ENCODE peak calls at places on chromosomes 16 and 17, in seven cellular contexts. E is uterus, R is thyroid gland, I is neural progenitor cell, G is retinal pigment epithelial cell, Z is fibroblast of lung, W is cardiac fibroblast. K is an unnamed sample.

GRCh38 chr16:29974291-29975133 is 844 bp downstream of the TAOK2 start:
- DNase-seq in E (peak), R (peak), I (peak), G (no peak), Z (peak), W (peak), K (no peak)

GRCh38 chr17:19708431-19709175 is 7.8 kb downstream of the SLC47A2 start:
- DNase-seq in E (no peak), R (no peak), I (no peak), G (no peak), Z (no peak), W (no peak), K (no peak)

GRCh38 chr17:67058036-67058435 is 13.7 kb downstream of the CACNG1 start:
- DNase-seq in E (no peak), R (no peak), I (no peak), G (no peak), Z (no peak), W (no peak), K (no peak)

GRCh38 chr16:23187341-23187740 is 4.8 kb downstream of the SCNN1G start:
- DNase-seq in E (no peak), R (no peak), I (no peak), G (no peak), Z (no peak), W (no peak), K (no peak)

GRCh38 chr17:77332981-77333685 is 192.4 kb downstream of the SEC14L1 start:
- DNase-seq in E (no peak), R (peak), I (no peak), G (no peak), Z (peak), W (peak), K (peak)

GRCh38 chr17:1490643-1491405 is 1.7 kb downstream of the MYO1C start:
- DNase-seq in E (peak), R (peak), I (peak), G (no peak), Z (peak), W (peak), K (peak)

GRCh38 chr16:52549011-52549692 is 2.2 kb upstream of the TOX3 start:
- DNase-seq in E (no peak), R (no peak), I (peak), G (no peak), Z (no peak), W (peak), K (peak)

GRCh38 chr17:32015245-32016013 is 8.2 kb downstream of the LRRC37B start:
- DNase-seq in E (no peak), R (no peak), I (no peak), G (no peak), Z (peak), W (peak), K (peak)

GRCh38 chr17:34958438-34958837 is 2.8 kb downstream of the CCT6B start:
- DNase-seq in E (no peak), R (no peak), I (no peak), G (no peak), Z (no peak), W (no peak), K (no peak)

GRCh38 chr17:34961093-34961911 is at the start of the genes CCT6B and ZNF830:
- DNase-seq in E (peak), R (peak), I (peak), G (peak), Z (peak), W (peak), K (peak)
- TF ChIP-seq CTCF in E (peak), R (no peak), I (no peak), G (no peak), Z (no peak), W (no peak), K (no peak)

GRCh38 chr16:48608871-48609452 is 1.0 kb downstream of the N4BP1 start:
- DNase-seq in E (peak), R (no peak), I (no peak), G (no peak), Z (peak), W (no peak), K (no peak)
- H3K4me3 ChIP-seq in E (peak), R (peak), I (peak), G (peak), Z (peak), W (peak), K (peak)

GRCh38 chr16:8867483-8868271 is 1.1 kb downstream of the CARHSP1 start:
- DNase-seq in E (peak), R (peak), I (peak), G (no peak), Z (no peak), W (no peak), K (peak)

GRCh38 chr16:8872071-8872470 is 3.3 kb upstream of the CARHSP1 start:
- DNase-seq in E (no peak), R (no peak), I (no peak), G (no peak), Z (no peak), W (no peak), K (no peak)

GRCh38 chr16:8866884-8867482 is 1.8 kb downstream of the CARHSP1 start:
- DNase-seq in E (peak), R (no peak), I (peak), G (no peak), Z (no peak), W (no peak), K (peak)

GRCh38 chr16:8868272-8869211 is at the start of gene CARHSP1:
- DNase-seq in E (peak), R (peak), I (peak), G (peak), Z (peak), W (peak), K (peak)

DNA sequence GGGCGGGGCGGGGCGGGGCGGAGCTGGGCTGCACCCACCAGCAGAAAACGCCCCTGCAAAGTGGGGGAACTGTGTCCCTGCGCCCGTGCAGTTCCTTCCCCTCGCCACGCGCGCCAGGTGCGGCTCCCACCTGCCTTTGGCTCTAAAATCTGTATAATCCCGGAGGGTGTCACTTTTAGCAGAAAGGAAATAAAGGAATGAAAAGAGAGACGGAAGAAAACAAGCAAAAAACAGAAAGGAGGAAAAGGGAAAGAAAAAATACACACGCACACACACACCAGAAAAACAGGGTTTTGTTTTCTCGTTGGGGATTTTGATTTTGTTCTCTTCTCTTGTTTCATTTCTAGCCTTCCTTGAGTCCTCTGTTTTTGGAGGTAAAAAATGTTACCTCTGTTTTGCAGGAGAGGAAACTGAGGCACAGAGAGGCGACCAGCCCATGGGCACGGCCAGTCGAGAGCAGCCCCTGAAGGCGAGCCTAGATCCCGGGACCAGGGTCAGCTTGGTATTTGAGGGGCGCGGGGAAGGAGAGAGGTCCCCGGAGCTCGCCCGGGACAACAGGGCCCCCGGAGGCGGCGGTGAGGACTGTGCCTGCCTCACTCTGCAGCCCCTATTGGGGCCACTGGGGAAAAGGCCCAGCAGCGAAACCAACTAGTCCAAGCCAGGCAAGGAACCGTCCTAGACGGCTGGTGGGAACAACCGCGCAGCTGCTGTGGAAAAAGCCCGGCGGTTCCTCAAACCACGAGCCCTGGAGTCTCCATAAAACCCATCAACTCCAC is 594 bp upstream of the CARHSP1 start:
- DNase-seq in E (no peak), R (no peak), I (peak), G (no peak), Z (no peak), W (no peak), K (no peak)
- TF ChIP-seq CTCF in E (peak), R (peak), I (no peak), G (peak), Z (no peak), W (no peak), K (no peak)

DNA sequence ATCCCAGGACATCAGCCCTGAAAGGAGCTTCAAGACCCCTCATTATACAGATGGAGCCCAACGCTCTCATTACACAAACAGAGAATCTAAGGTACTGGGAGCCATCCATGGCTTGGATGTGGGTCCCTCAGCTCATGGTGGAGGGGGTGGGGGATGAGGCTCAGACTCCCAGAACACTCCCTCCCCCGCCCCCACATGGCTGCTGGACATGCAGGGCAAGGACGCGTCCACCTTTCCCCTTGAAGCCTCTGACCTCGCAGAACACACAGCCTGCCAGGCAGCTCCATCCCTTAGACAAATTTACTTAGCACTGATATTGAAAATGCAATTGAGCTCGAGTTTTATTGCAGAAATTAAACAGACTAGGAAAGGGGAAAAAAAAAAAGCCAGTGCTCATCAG is 203.9 kb downstream of the ZNF423 start:
- DNase-seq in E (peak), R (no peak), I (no peak), G (no peak), Z (no peak), W (no peak), K (peak)
- H3K4me3 ChIP-seq in E (peak), R (no peak), I (no peak), G (no peak), Z (no peak), W (no peak), K (no peak)

DNA sequence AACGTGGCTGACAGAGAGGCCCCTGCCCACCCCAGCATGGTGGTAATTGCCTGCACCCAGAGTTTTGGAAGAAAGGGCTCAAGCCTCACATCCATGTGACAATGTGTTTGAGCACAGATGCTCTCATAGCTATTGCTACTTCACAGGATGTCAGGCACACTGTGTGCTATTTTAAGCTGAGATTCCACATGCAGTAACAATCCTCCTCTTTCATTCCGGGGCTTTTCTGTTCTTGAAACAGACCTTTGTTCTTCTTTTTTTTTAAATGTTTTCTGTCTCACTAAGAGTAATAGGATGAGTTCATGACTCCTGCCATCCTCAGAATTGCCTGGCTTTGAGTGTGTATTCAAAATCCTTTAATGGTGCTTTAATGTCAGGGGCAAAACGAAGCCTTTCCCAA is 198.9 kb downstream of the ABCC12 start:
- DNase-seq in E (no peak), R (no peak), I (no peak), G (no peak), Z (no peak), W (no peak), K (no peak)
- TF ChIP-seq CTCF in E (no peak), R (no peak), I (no peak), G (no peak), Z (no peak), W (no peak), K (no peak)

DNA sequence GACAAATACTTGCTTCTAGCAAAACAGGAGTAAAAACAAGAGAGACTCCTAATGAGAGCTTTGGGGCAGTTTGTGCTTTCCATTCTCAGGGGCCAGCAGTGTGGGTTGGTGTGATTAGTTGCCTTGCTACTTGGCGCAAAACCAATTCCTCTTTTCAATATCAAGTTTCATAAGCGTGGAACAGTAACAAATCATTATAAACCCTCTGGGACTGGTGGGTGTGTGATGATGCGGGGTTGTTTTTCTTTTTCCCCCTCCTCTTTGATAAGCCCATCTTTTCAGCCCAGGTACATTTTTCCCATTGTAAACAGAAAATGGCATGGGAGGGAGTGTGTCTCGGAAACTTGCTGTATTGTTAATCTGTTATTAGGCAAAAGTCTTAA is 166.5 kb downstream of the CCDC182 start:
- DNase-seq in E (no peak), R (no peak), I (no peak), G (peak), Z (peak), W (no peak), K (no peak)
- H3K4me3 ChIP-seq in E (no peak), R (no peak), I (peak), G (peak), Z (no peak), W (no peak), K (peak)

DNA sequence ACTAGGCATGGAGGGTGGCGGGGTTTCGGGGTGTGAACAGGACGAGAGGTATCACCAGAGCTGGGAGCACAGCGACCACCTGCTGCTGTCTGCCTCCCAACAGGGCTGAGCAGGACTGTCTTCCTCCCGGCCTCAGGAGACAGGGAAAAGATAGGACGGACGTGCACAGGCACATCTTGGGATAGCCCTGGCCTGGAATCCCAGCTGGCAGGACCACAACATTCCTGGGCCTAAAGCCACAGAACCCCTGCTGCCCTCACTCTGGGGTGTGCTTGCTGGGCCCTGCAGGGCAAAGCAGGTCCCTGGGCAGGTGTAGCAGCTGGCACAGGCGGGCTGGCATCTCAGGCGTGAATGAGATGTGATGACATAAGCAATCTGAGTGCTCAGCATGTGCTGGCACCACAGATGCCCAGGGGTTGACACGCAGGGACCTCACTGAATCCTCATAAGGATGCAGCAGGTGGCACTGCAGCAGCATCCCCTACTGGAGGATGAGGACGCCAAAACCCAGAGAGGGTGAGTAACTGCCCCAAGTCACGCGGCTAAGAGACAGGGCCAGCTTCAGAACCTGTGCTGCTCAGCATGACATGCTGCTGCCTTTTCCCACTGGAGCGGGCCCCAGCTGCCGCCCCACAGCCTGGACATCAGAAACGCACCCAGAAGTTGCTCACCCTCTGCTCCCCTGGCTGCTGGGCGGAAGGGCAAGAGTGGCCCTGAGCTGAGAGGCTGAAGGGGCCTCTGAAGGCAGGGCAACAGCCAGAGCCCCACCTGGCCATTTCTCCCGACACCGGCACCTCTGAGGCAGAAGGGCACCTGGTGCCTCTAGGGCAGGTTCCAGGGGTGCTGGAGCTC is 7.1 kb downstream of the CORO7 start:
- DNase-seq in E (no peak), R (no peak), I (no peak), G (no peak), Z (no peak), W (no peak), K (no peak)
- TF ChIP-seq CTCF in E (no peak), R (no peak), I (peak), G (peak), Z (peak), W (no peak), K (peak)

GRCh38 chr16:75250809-75251279 is 580 bp downstream of the BCAR1 start:
- DNase-seq in E (peak), R (no peak), I (peak), G (no peak), Z (no peak), W (peak), K (no peak)

GRCh38 chr16:75252946-75253911 is 1.8 kb upstream of the BCAR1 start:
- DNase-seq in E (peak), R (peak), I (peak), G (peak), Z (peak), W (peak), K (no peak)

GRCh38 chr16:75250089-75250808 is 1.2 kb downstream of the BCAR1 start:
- DNase-seq in E (peak), R (peak), I (no peak), G (no peak), Z (no peak), W (no peak), K (peak)

GRCh38 chr16:75251280-75252048 is at the start of gene BCAR1:
- DNase-seq in E (peak), R (peak), I (peak), G (peak), Z (peak), W (peak), K (peak)

GRCh38 chr16:75252049-75252864 is 833 bp upstream of the BCAR1 start:
- DNase-seq in E (peak), R (no peak), I (no peak), G (no peak), Z (no peak), W (no peak), K (no peak)
- H3K4me3 ChIP-seq in E (no peak), R (no peak), I (peak), G (peak), Z (no peak), W (no peak), K (peak)

GRCh38 chr17:43755389-43755875 is 3.2 kb downstream of the SOST start:
- DNase-seq in E (no peak), R (peak), I (peak), G (peak), Z (peak), W (peak), K (no peak)
- TF ChIP-seq CTCF in E (no peak), R (no peak), I (no peak), G (no peak), Z (no peak), W (no peak), K (no peak)

DNA sequence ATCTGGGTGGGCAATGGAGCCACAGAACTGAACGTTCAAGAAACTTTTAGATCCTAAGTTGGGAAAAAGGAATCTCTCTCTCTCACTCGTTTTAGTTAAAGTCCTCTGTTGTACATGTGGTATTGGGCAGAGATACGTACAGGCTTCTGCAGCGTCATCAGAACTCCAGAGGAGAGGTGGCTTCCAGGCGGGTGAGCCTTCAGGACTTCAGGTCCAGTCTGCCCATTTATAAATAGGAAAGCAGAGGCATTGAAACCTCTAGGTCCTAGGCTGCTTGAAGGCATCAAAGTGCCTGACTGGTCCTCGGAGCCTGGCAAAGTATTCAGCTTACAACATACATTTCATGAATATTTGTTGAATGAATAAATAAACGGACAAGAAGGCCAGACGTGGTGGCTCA is 8.1 kb upstream of the TNFRSF13B start:
- DNase-seq in E (no peak), R (no peak), I (no peak), G (no peak), Z (no peak), W (no peak), K (no peak)
- H3K4me3 ChIP-seq in E (no peak), R (no peak), I (no peak), G (no peak), Z (no peak), W (no peak), K (no peak)

K was measured in foreskin fibroblast.